ENCODE peak calls at places on chromosome 2, in four cellular contexts. X is HCT116, P is aorta, G is tibial artery. T is an unnamed sample.
A peak's percentile ranks its signal among the peaks of the same experiment; 100 is the strongest.

GRCh38 chr2:40827371-40827770 is 375.5 kb upstream of the SLC8A1 start:
- DNase-seq in X (no peak), P (no peak), G (no peak), T (no peak)

GRCh38 chr2:160389875-160390274 is 103.7 kb downstream of the RBMS1 start:
- DNase-seq in X (no peak), P (no peak), G (no peak), T (no peak)

GRCh38 chr2:95121150-95121494 is 486 bp downstream of the MRPS5 start:
- DNase-seq in X (no peak), P (no peak), G (no peak), T (no peak)

GRCh38 chr2:45964226-45964841 is 312.9 kb downstream of the PRKCE start:
- DNase-seq in X (peak; percentile 97), P (peak; percentile 80), G (peak; percentile 76), T (no peak)

GRCh38 chr2:81495556-81495955 is 1191.0 kb upstream of the LRRTM1 start:
- DNase-seq in X (no peak), P (no peak), G (no peak), T (no peak)

GRCh38 chr2:210167227-210167626 is 4.0 kb downstream of the KANSL1L start:
- DNase-seq in X (no peak), P (no peak), G (no peak), T (no peak)

GRCh38 chr2:68157002-68157401 is 686 bp upstream of the PNO1 start:
- DNase-seq in X (no peak), P (peak; percentile 64), G (no peak), T (no peak)

GRCh38 chr2:25228848-25229674 is 60.7 kb upstream of the POMC start:
- DNase-seq in X (peak; percentile 59), P (peak; percentile 85), G (peak; percentile 79), T (peak; percentile 35)

GRCh38 chr2:52445720-52446119 is 1321.9 kb upstream of the CHAC2 start:
- DNase-seq in X (no peak), P (no peak), G (no peak), T (no peak)

GRCh38 chr2:229375241-229375640 is 104.2 kb upstream of the PID1 start:
- DNase-seq in X (no peak), P (no peak), G (no peak), T (no peak)

GRCh38 chr2:163611557-163611906 is 124.3 kb downstream of the FIGN start:
- DNase-seq in X (no peak), P (no peak), G (no peak), T (no peak)

GRCh38 chr2:77479895-77480294 is 42.3 kb downstream of the LRRTM4 start:
- DNase-seq in X (no peak), P (no peak), G (no peak), T (no peak)

GRCh38 chr2:108621087-108621559 is 86.9 kb downstream of the LIMS1 start:
- DNase-seq in X (peak; percentile 19), P (no peak), G (no peak), T (no peak)

GRCh38 chr2:163736433-163737168 is 793 bp upstream of the FIGN start:
- DNase-seq in X (no peak), P (peak; percentile 55), G (peak; percentile 76), T (no peak)

GRCh38 chr2:204109681-204110080 is 173.1 kb downstream of the ICOS start:
- DNase-seq in X (no peak), P (no peak), G (no peak), T (no peak)

GRCh38 chr2:11695576-11695975 is 25.6 kb upstream of the NTSR2 start:
- DNase-seq in X (no peak), P (no peak), G (no peak), T (no peak)
- H3K27ac ChIP-seq in X (no peak overlapping the region), P (no peak overlapping the region), G (no peak overlapping the region), T (no peak overlapping the region)

GRCh38 chr2:184599875-184600227 is 1.5 kb downstream of the ZNF804A start:
- DNase-seq in X (no peak), P (no peak), G (no peak), T (no peak)
- H3K27ac ChIP-seq in X (peak overlapping the region; percentile 55), P (no peak overlapping the region), G (no peak overlapping the region), T (no peak overlapping the region)

DNA sequence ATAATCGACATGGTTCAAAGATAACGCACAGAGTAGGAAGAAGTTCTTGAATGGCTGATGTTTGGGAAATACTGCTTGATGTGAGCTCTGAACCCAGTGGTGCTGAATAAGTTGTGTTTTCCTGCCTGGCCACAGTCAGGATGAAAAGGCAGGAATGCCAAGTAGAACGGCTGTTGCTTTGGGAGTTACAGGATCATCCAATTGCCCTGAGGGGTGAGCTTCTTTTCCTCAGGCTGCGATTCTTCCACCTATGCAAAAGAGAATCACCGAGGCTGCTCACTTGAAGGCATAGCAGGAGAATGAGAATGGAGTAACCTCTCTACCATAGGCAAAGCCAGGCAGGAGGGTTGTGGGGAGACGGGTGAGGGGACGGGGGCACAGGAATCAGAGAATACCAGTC is 14.4 kb upstream of the IGFBP2 start:
- DNase-seq in X (no peak), P (no peak), G (no peak), T (no peak)
- H3K27ac ChIP-seq in X (no peak overlapping the region), P (no peak overlapping the region), G (no peak overlapping the region), T (no peak overlapping the region)

GRCh38 chr2:226652983-226653765 is 146.4 kb downstream of the IRS1 start:
- DNase-seq in X (no peak), P (no peak), G (no peak), T (no peak)

GRCh38 chr2:226649201-226649600 is 150.4 kb downstream of the IRS1 start:
- DNase-seq in X (no peak), P (no peak), G (no peak), T (no peak)

GRCh38 chr2:226647626-226648518 is 151.7 kb downstream of the IRS1 start:
- DNase-seq in X (no peak), P (no peak), G (no peak), T (no peak)

GRCh38 chr2:226652388-226652787 is 147.2 kb downstream of the IRS1 start:
- DNase-seq in X (peak; percentile 98), P (no peak), G (no peak), T (no peak)

DNA sequence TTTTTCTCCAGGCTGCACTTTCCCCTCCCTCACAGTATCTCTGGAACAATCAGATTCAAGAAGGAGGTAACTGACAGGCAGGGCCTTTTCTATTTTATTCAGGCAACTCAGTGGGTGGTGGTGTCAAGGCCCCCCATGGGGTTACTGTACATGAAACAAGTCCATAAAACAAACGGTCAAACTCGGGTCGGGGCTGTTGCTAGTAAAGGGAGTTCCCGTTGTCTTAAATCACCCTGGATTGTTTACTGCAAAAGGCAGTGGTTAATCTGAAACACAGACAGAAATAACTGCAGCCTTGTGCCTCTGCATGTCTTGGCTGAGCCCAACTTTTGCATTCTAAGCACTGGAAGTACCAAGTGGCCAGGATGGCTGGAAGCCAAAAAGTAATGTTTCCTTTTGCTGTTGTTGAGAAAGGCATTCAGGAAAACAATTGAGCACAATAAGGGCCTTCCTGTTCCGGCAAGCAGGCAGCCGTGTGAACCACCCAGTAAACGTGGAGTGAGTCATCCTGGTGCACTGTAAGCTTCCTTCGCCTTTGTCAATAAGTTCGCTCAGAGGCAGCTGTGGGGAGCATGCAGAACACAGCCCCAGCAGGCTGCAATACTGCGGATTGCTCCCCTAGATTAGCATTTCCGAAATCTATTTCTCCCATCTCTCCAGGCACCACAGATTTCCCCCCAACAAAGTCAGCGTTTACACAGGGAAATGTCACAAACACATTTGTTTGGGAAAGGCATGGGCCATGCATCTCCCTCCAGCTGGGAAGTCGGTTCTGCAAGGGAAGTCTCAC is 149.6 kb downstream of the IRS1 start:
- DNase-seq in X (peak; percentile 97), P (peak; percentile 80), G (peak; percentile 84), T (peak; percentile 1)
- H3K27ac ChIP-seq in X (peak overlapping the region; percentile 98), P (peak overlapping the region; percentile 98), G (peak overlapping the region; percentile 77), T (no peak overlapping the region)